ENCODE peak calls at places on chromosomes 2 and 18, in six cellular contexts. M, W, C, Q, U and H are unnamed samples.

GRCh38 chr18:78429127-78430108 is 550.2 kb upstream of the SALL3 start:
- DNase-seq in M (no peak), W (no peak), C (no peak), Q (no peak), U (no peak), H (no peak)

GRCh38 chr2:227853765-227854271 is 17.6 kb upstream of the DAW1 start:
- DNase-seq in M (no peak), W (no peak), C (no peak), Q (peak), U (no peak), H (no peak)

GRCh38 chr2:11030909-11031308 is 119.2 kb downstream of the KCNF1 start:
- DNase-seq in M (no peak), W (no peak), C (no peak), Q (no peak), U (no peak), H (no peak)

GRCh38 chr18:10041180-10041579 is 127.4 kb downstream of the VAPA start:
- DNase-seq in M (no peak), W (no peak), C (no peak), Q (peak), U (peak), H (peak)

GRCh38 chr2:207974214-207974600 is 51.1 kb downstream of the PLEKHM3 start:
- DNase-seq in M (peak), W (no peak), C (no peak), Q (no peak), U (no peak), H (peak)

GRCh38 chr2:143128681-143129580 is at the start of gene ARHGAP15:
- DNase-seq in M (peak), W (no peak), C (peak), Q (no peak), U (no peak), H (no peak)

GRCh38 chr18:58670561-58671121 is 624 bp upstream of the MALT1 start:
- DNase-seq in M (no peak), W (no peak), C (no peak), Q (peak), U (no peak), H (peak)

GRCh38 chr2:121018136-121019057 is 266.6 kb downstream of the TFCP2L1 start:
- DNase-seq in M (no peak), W (no peak), C (no peak), Q (no peak), U (peak), H (peak)

GRCh38 chr2:236505648-236506047 is 64.0 kb upstream of the ACKR3 start:
- DNase-seq in M (no peak), W (no peak), C (no peak), Q (no peak), U (no peak), H (no peak)

GRCh38 chr18:12741351-12741750 is 38.5 kb downstream of the PSMG2 start:
- DNase-seq in M (no peak), W (peak), C (no peak), Q (peak), U (no peak), H (peak)

GRCh38 chr2:156279446-156279845 is 53.1 kb downstream of the NR4A2 start:
- DNase-seq in M (no peak), W (no peak), C (no peak), Q (no peak), U (no peak), H (no peak)

GRCh38 chr2:104861295-104862060 is 7.6 kb downstream of the POU3F3 start:
- DNase-seq in M (no peak), W (no peak), C (no peak), Q (no peak), U (no peak), H (no peak)

GRCh38 chr2:232534940-232535735 is 4.4 kb upstream of the CHRNG start:
- DNase-seq in M (peak), W (no peak), C (no peak), Q (no peak), U (peak), H (no peak)

GRCh38 chr2:53737091-53737490 is 30.5 kb upstream of the CHAC2 start:
- DNase-seq in M (no peak), W (no peak), C (no peak), Q (no peak), U (no peak), H (no peak)

GRCh38 chr18:32566960-32567359 is 96.3 kb upstream of the GAREM1 start:
- DNase-seq in M (no peak), W (no peak), C (no peak), Q (no peak), U (no peak), H (no peak)

GRCh38 chr2:6447209-6447608 is 418.5 kb downstream of the CMPK2 start:
- DNase-seq in M (no peak), W (no peak), C (no peak), Q (no peak), U (no peak), H (no peak)

GRCh38 chr2:206208900-206209299 is 49.2 kb downstream of the EEF1B2 start:
- DNase-seq in M (no peak), W (no peak), C (no peak), Q (no peak), U (no peak), H (no peak)

GRCh38 chr2:6337123-6337830 is 528.4 kb downstream of the CMPK2 start:
- DNase-seq in M (no peak), W (no peak), C (no peak), Q (no peak), U (no peak), H (no peak)

GRCh38 chr18:3422905-3423304 is 27.1 kb upstream of the TGIF1 start:
- DNase-seq in M (no peak), W (no peak), C (no peak), Q (no peak), U (no peak), H (no peak)

GRCh38 chr2:73611193-73611592 is 31.0 kb downstream of the NAT8 start:
- DNase-seq in M (no peak), W (no peak), C (no peak), Q (no peak), U (no peak), H (no peak)

GRCh38 chr2:18378020-18378653 is 182.3 kb downstream of the RDH14 start:
- DNase-seq in M (no peak), W (no peak), C (peak), Q (peak), U (no peak), H (peak)

GRCh38 chr2:74025971-74026612 is 41.4 kb downstream of the TET3 start:
- DNase-seq in M (no peak), W (no peak), C (no peak), Q (peak), U (no peak), H (no peak)

DNA sequence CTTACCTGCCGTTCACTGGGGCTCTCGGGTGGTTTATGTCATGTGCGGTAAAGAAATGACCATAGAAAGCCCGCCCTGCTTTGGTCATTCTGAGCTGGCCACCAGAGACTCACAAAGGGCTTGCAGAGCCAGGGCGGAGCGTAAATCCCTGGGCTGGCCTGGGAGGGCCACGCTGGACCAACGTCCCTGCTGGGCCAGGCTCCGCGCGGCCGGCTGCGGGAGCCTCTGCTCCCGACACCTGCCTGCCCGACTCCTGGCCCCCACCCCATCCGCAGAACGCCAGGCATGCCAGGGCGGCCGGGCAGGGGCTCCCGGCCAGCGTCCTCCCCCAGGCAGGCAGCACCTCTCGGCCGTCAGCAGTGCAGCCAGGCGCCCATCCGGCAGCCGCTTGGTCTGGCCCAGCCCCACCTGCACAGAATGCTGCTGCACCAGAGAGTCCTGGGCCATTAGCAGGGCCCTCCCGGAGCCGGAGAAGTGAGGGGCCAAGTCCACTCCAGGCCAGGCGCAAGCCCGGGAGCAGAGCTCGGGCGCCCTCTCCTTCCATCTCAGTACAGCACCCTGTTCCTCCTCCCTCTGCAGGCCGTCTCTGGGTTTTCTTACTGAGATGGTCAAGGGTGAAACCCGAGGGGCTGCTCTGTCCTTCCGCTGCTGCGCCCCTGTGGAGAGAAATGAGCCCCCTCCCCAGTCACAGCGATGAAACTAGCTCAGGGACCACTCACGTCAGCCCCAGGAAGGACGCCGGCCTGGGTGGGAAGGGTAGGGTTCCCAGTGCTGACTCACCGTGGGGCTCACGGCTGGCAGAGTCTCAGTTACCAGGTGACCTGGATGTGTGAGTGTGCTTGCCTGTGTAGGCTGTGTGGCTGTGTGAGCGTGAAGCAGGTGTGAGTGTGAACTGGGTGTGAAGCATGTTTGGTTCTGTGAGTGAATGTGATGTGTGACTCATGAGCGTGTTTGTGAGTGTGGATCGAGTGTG is 83.3 kb downstream of the PTGR3 start:
- DNase-seq in M (no peak), W (no peak), C (no peak), Q (no peak), U (no peak), H (no peak)
- H3K4me3 ChIP-seq in M (no peak), W (no peak), C (peak), Q (no peak), U (no peak), H (no peak)

DNA sequence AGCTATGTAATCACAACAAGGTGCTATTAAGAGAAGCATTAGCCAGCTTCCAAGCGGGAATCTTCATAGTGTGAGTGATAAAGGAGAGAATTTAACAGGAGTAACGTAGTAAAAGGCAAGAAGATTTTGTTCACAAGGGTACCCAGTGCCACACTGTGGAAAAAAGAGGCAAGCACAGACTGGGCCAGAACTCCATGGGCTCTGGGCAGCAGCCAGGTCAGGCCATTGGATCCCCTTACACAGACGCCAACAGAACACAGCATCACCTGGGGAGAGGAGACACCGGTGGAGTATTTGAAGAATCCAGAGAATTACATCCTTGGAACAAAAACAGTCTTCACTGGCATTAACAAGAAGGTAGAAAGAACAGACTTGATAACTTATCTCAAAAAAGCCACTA is 21.2 kb downstream of the AMER3 start:
- DNase-seq in M (no peak), W (no peak), C (no peak), Q (no peak), U (no peak), H (no peak)
- TF ChIP-seq CTCF in M (no peak), W (no peak), C (no peak), Q (no peak), U (no peak), H (no peak)

GRCh38 chr2:69020496-69020895 is 7.5 kb downstream of the ANTXR1 start:
- DNase-seq in M (no peak), W (no peak), C (no peak), Q (no peak), U (no peak), H (no peak)

GRCh38 chr2:69021027-69021426 is 8.0 kb downstream of the ANTXR1 start:
- DNase-seq in M (no peak), W (no peak), C (no peak), Q (peak), U (no peak), H (no peak)

GRCh38 chr2:69022548-69022947 is 9.6 kb downstream of the ANTXR1 start:
- DNase-seq in M (no peak), W (no peak), C (no peak), Q (peak), U (no peak), H (no peak)

GRCh38 chr2:69021727-69022126 is 8.7 kb downstream of the ANTXR1 start:
- DNase-seq in M (no peak), W (no peak), C (no peak), Q (no peak), U (no peak), H (no peak)

DNA sequence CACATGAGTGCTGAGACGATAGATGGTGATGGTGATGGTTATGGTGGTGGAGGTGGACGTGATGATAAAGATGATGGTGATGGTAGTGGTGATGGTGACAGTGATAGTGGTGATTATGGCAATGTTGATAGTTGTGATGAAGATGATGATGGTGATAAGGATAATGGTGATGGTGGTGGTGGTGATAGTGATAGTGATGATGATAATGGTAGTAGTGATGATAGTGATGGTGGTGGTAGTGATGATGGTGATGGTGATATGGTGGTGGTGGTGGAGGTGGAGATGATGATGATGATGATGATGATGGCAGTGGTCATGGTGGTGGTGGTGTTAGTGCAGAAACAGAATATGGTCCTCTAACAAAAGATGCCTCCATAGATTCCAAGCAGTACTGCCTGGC is 10.3 kb downstream of the ANTXR1 start:
- DNase-seq in M (no peak), W (no peak), C (no peak), Q (no peak), U (no peak), H (no peak)
- H3K4me3 ChIP-seq in M (no peak), W (no peak), C (no peak), Q (no peak), U (no peak), H (no peak)

DNA sequence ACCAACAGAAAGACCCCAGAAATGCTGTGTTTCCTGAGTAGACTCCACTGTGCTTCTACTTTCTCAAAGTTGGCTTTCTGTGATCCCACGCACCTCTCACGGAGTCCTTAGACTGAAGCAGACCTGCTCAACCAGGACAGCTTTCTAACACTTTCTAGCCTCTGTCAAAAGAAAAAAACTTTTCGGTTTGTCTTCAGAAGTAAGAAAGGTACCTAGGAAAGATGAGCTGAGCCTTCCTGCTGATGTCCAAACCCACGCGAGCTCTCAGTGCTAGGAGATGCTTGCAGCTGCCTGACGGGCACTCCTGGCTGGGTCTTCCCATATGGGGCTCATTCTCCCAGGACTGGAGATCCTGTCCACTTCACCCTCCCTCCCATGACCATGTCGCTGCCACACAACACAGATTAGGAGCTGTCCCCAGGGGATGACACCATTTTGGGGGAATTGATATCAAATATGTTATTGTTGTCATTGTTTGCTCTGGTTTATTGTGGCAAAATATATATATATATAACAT is 49.2 kb upstream of the DAPL1 start:
- DNase-seq in M (no peak), W (no peak), C (no peak), Q (no peak), U (no peak), H (no peak)
- TF ChIP-seq CTCF in M (no peak), W (no peak), C (no peak), Q (no peak), U (peak), H (no peak)

DNA sequence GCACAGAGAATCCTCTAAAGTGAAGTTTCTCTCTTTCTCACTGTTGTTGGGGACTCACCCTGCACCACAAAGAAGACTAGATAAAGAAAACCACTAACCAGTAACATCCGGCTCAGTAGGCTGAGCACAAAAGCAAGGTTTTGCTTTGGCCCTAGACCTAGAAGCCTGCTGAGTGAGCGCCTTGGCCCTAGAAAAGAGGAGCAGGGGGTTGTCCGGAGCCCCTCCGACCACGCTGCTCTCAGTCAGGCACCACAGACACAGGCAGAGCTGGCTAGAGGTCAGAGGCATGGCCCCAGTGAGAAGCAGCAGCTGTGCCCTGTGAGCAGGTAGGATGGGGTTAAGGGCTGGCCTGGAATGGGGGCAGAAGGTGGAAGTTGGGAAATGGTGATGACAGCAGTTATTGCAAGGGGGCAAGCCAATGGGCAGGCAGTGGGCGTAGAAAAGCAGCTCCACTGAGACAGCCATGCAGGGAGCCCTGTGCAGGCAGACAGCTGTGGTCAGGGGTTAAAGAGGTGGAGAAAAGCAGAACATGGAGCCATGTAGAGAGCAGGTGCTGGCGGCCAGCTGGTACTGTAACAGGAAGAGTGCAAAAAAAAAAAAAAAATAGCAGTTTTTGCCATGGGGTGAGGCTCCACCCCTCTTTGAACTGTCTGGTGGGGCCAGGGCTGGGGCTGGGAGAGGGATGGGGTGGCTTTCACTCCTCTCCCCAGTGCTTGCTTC is 36.9 kb upstream of the SLC14A1 start:
- DNase-seq in M (peak), W (no peak), C (no peak), Q (no peak), U (no peak), H (no peak)
- H3K4me3 ChIP-seq in M (peak), W (no peak), C (no peak), Q (no peak), U (no peak), H (no peak)

GRCh38 chr2:202043473-202043872 is 9.8 kb downstream of the FZD7 start:
- DNase-seq in M (no peak), W (no peak), C (no peak), Q (no peak), U (no peak), H (no peak)
- TF ChIP-seq CTCF in M (no peak), W (no peak), C (no peak), Q (no peak), U (no peak), H (no peak)

DNA sequence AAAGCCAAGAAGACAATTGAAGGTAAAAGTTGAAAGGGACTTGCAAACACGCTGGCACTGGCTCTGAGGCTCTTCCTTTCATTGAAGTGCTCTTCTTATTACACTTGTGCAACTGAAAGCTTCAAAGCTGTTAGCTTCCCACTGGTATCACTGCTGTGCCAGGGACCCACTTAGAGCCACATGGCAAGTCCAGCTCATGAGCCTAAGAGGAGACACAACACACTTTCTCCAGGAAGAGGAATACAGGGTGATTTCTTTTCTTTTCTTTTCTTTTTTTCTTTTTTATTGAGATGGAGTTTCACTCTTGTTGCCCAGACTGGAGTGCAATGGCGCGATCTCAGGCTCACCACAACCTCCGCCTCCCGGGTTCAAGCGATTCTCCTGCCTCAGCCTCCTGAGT is 218.2 kb downstream of the ATAD2B start:
- DNase-seq in M (no peak), W (no peak), C (no peak), Q (no peak), U (no peak), H (no peak)
- H3K4me3 ChIP-seq in M (no peak), W (no peak), C (no peak), Q (no peak), U (no peak), H (no peak)